ENCODE peak calls at places on chromosomes 12 and 14, in nine cellular contexts. One of them, this sample, is unnamed.

GRCh38 chr12:66074561-66074960 is 56.0 kb downstream of the LLPH start:
- DNase-seq in neural progenitor cell: no peak
- DNase-seq in heart right ventricle: no peak
- DNase-seq in Peyer's patch: no peak
- DNase-seq in CD4-positive, CD25-positive, alpha-beta regulatory T cell: no peak
- DNase-seq in A549: no peak
- DNase-seq in caudate nucleus: no peak
- DNase-seq in CD8-positive, alpha-beta memory T cell: no peak
- DNase-seq in effector memory CD4-positive, alpha-beta T cell: no peak
- DNase-seq in this sample: no peak

GRCh38 chr12:101697930-101698781 is 716 bp downstream of the CHPT1 start:
- DNase-seq in neural progenitor cell: no peak
- DNase-seq in heart right ventricle: peak
- DNase-seq in Peyer's patch: peak
- DNase-seq in CD4-positive, CD25-positive, alpha-beta regulatory T cell: no peak
- DNase-seq in A549: peak
- DNase-seq in caudate nucleus: peak
- DNase-seq in CD8-positive, alpha-beta memory T cell: no peak
- DNase-seq in effector memory CD4-positive, alpha-beta T cell: no peak
- DNase-seq in this sample: peak

GRCh38 chr12:72610854-72611358 is 338.7 kb downstream of the TRHDE start:
- DNase-seq in neural progenitor cell: peak
- DNase-seq in heart right ventricle: no peak
- DNase-seq in Peyer's patch: no peak
- DNase-seq in CD4-positive, CD25-positive, alpha-beta regulatory T cell: no peak
- DNase-seq in A549: no peak
- DNase-seq in caudate nucleus: no peak
- DNase-seq in CD8-positive, alpha-beta memory T cell: no peak
- DNase-seq in effector memory CD4-positive, alpha-beta T cell: no peak
- DNase-seq in this sample: no peak

GRCh38 chr14:21058903-21059302 is 1.3 kb downstream of the RNASE8 start:
- DNase-seq in neural progenitor cell: no peak
- DNase-seq in heart right ventricle: no peak
- DNase-seq in Peyer's patch: no peak
- DNase-seq in CD4-positive, CD25-positive, alpha-beta regulatory T cell: no peak
- DNase-seq in A549: no peak
- DNase-seq in caudate nucleus: no peak
- DNase-seq in CD8-positive, alpha-beta memory T cell: no peak
- DNase-seq in effector memory CD4-positive, alpha-beta T cell: no peak
- DNase-seq in this sample: no peak

GRCh38 chr14:31842905-31843304 is 234.2 kb upstream of the ARHGAP5 start:
- DNase-seq in neural progenitor cell: no peak
- DNase-seq in heart right ventricle: no peak
- DNase-seq in Peyer's patch: no peak
- DNase-seq in CD4-positive, CD25-positive, alpha-beta regulatory T cell: no peak
- DNase-seq in A549: no peak
- DNase-seq in caudate nucleus: no peak
- DNase-seq in CD8-positive, alpha-beta memory T cell: no peak
- DNase-seq in effector memory CD4-positive, alpha-beta T cell: no peak
- DNase-seq in this sample: no peak

GRCh38 chr12:28267920-28268680 is 77.8 kb downstream of the CCDC91 start:
- DNase-seq in neural progenitor cell: no peak
- DNase-seq in heart right ventricle: no peak
- DNase-seq in Peyer's patch: no peak
- DNase-seq in CD4-positive, CD25-positive, alpha-beta regulatory T cell: no peak
- DNase-seq in A549: no peak
- DNase-seq in caudate nucleus: no peak
- DNase-seq in CD8-positive, alpha-beta memory T cell: no peak
- DNase-seq in effector memory CD4-positive, alpha-beta T cell: no peak
- DNase-seq in this sample: no peak

GRCh38 chr14:73743431-73743931 is 29.3 kb upstream of the PNMA1 start:
- DNase-seq in neural progenitor cell: no peak
- DNase-seq in heart right ventricle: no peak
- DNase-seq in Peyer's patch: peak
- DNase-seq in CD4-positive, CD25-positive, alpha-beta regulatory T cell: peak
- DNase-seq in A549: no peak
- DNase-seq in caudate nucleus: peak
- DNase-seq in CD8-positive, alpha-beta memory T cell: peak
- DNase-seq in effector memory CD4-positive, alpha-beta T cell: peak
- DNase-seq in this sample: no peak

GRCh38 chr12:108568653-108569154 is 6.3 kb downstream of the ISCU start:
- DNase-seq in neural progenitor cell: no peak
- DNase-seq in heart right ventricle: no peak
- DNase-seq in Peyer's patch: peak
- DNase-seq in CD4-positive, CD25-positive, alpha-beta regulatory T cell: peak
- DNase-seq in A549: no peak
- DNase-seq in caudate nucleus: no peak
- DNase-seq in CD8-positive, alpha-beta memory T cell: peak
- DNase-seq in effector memory CD4-positive, alpha-beta T cell: peak
- DNase-seq in this sample: no peak

GRCh38 chr14:91108941-91109611 is 4.8 kb upstream of the DGLUCY start:
- DNase-seq in neural progenitor cell: no peak
- DNase-seq in heart right ventricle: no peak
- DNase-seq in Peyer's patch: peak
- DNase-seq in CD4-positive, CD25-positive, alpha-beta regulatory T cell: no peak
- DNase-seq in A549: no peak
- DNase-seq in caudate nucleus: no peak
- DNase-seq in CD8-positive, alpha-beta memory T cell: no peak
- DNase-seq in effector memory CD4-positive, alpha-beta T cell: no peak
- DNase-seq in this sample: no peak

GRCh38 chr14:68552597-68552996 is 240.3 kb downstream of the ZFP36L1 start:
- DNase-seq in neural progenitor cell: no peak
- DNase-seq in heart right ventricle: no peak
- DNase-seq in Peyer's patch: peak
- DNase-seq in CD4-positive, CD25-positive, alpha-beta regulatory T cell: no peak
- DNase-seq in A549: no peak
- DNase-seq in caudate nucleus: no peak
- DNase-seq in CD8-positive, alpha-beta memory T cell: no peak
- DNase-seq in effector memory CD4-positive, alpha-beta T cell: no peak
- DNase-seq in this sample: no peak

DNA sequence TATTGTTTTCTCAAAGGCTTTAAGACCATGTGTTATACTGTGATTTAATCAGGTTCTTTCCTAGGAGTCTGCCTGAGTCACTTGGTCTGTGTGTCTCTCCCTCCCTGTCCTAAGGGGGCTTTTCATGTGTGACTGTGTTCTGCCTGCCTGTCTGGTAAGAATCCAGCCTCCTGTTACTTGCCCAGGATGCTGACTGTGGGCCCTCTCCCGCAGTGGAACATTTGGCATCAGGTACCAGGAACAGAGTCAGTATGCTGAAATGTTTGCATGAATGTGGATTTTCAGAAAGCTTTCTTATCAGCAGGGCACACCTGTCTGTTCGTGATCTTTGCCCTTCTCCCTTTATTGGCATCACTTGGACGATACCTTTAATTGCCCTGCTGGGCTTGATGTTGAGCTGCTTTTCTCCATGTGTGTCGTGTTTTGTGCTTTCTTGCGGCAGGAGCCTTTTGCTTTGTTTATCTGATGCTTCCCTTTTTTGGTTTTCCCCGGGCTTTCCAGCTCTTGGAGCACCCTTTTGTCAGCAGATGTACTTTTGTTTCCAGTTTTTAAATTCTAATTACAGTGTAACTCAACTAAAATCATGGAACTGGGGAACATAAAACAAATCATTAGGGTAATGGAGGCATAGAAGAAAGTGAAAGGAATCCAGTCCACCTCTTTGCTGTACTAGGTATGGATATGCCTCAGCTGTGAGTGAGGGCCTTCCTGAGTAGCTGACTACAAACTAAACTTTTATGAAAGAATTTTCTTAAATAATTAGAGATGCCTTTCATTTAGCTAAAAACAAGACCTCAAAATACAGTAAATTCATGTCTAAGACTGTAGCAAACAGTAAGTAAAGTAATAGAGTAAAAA is 72.5 kb downstream of the TRAF3 start:
- DNase-seq in neural progenitor cell: no peak
- DNase-seq in heart right ventricle: no peak
- DNase-seq in Peyer's patch: no peak
- DNase-seq in CD4-positive, CD25-positive, alpha-beta regulatory T cell: no peak
- DNase-seq in A549: no peak
- DNase-seq in caudate nucleus: no peak
- DNase-seq in CD8-positive, alpha-beta memory T cell: no peak
- DNase-seq in effector memory CD4-positive, alpha-beta T cell: no peak
- DNase-seq in this sample: no peak
- H3K27ac ChIP-seq in neural progenitor cell: peak
- H3K27ac ChIP-seq in heart right ventricle: no peak
- H3K27ac ChIP-seq in Peyer's patch: peak
- H3K27ac ChIP-seq in CD4-positive, CD25-positive, alpha-beta regulatory T cell: no peak
- H3K27ac ChIP-seq in A549: peak
- H3K27ac ChIP-seq in caudate nucleus: peak
- H3K27ac ChIP-seq in CD8-positive, alpha-beta memory T cell: no peak
- H3K27ac ChIP-seq in effector memory CD4-positive, alpha-beta T cell: no peak
- H3K27ac ChIP-seq in this sample: no peak

GRCh38 chr14:81679226-81679625 is 145.6 kb upstream of the SEL1L start:
- DNase-seq in neural progenitor cell: no peak
- DNase-seq in heart right ventricle: no peak
- DNase-seq in Peyer's patch: no peak
- DNase-seq in CD4-positive, CD25-positive, alpha-beta regulatory T cell: no peak
- DNase-seq in A549: no peak
- DNase-seq in caudate nucleus: no peak
- DNase-seq in CD8-positive, alpha-beta memory T cell: no peak
- DNase-seq in effector memory CD4-positive, alpha-beta T cell: no peak
- DNase-seq in this sample: no peak

GRCh38 chr14:81686512-81686911 is 152.9 kb upstream of the SEL1L start:
- DNase-seq in neural progenitor cell: no peak
- DNase-seq in heart right ventricle: no peak
- DNase-seq in Peyer's patch: no peak
- DNase-seq in CD4-positive, CD25-positive, alpha-beta regulatory T cell: no peak
- DNase-seq in A549: no peak
- DNase-seq in caudate nucleus: no peak
- DNase-seq in CD8-positive, alpha-beta memory T cell: no peak
- DNase-seq in effector memory CD4-positive, alpha-beta T cell: no peak
- DNase-seq in this sample: no peak

GRCh38 chr14:81681466-81681865 is 147.8 kb upstream of the SEL1L start:
- DNase-seq in neural progenitor cell: no peak
- DNase-seq in heart right ventricle: no peak
- DNase-seq in Peyer's patch: no peak
- DNase-seq in CD4-positive, CD25-positive, alpha-beta regulatory T cell: no peak
- DNase-seq in A549: no peak
- DNase-seq in caudate nucleus: no peak
- DNase-seq in CD8-positive, alpha-beta memory T cell: no peak
- DNase-seq in effector memory CD4-positive, alpha-beta T cell: no peak
- DNase-seq in this sample: no peak

GRCh38 chr14:81684696-81685095 is 151.0 kb upstream of the SEL1L start:
- DNase-seq in neural progenitor cell: no peak
- DNase-seq in heart right ventricle: no peak
- DNase-seq in Peyer's patch: no peak
- DNase-seq in CD4-positive, CD25-positive, alpha-beta regulatory T cell: no peak
- DNase-seq in A549: no peak
- DNase-seq in caudate nucleus: no peak
- DNase-seq in CD8-positive, alpha-beta memory T cell: no peak
- DNase-seq in effector memory CD4-positive, alpha-beta T cell: no peak
- DNase-seq in this sample: no peak

GRCh38 chr14:81682134-81682533 is 148.5 kb upstream of the SEL1L start:
- DNase-seq in neural progenitor cell: no peak
- DNase-seq in heart right ventricle: no peak
- DNase-seq in Peyer's patch: no peak
- DNase-seq in CD4-positive, CD25-positive, alpha-beta regulatory T cell: no peak
- DNase-seq in A549: no peak
- DNase-seq in caudate nucleus: no peak
- DNase-seq in CD8-positive, alpha-beta memory T cell: no peak
- DNase-seq in effector memory CD4-positive, alpha-beta T cell: no peak
- DNase-seq in this sample: no peak
- H3K27ac ChIP-seq in neural progenitor cell: no peak
- H3K27ac ChIP-seq in heart right ventricle: no peak
- H3K27ac ChIP-seq in Peyer's patch: no peak
- H3K27ac ChIP-seq in CD4-positive, CD25-positive, alpha-beta regulatory T cell: no peak
- H3K27ac ChIP-seq in A549: no peak
- H3K27ac ChIP-seq in caudate nucleus: no peak
- H3K27ac ChIP-seq in CD8-positive, alpha-beta memory T cell: no peak
- H3K27ac ChIP-seq in effector memory CD4-positive, alpha-beta T cell: no peak
- H3K27ac ChIP-seq in this sample: no peak

DNA sequence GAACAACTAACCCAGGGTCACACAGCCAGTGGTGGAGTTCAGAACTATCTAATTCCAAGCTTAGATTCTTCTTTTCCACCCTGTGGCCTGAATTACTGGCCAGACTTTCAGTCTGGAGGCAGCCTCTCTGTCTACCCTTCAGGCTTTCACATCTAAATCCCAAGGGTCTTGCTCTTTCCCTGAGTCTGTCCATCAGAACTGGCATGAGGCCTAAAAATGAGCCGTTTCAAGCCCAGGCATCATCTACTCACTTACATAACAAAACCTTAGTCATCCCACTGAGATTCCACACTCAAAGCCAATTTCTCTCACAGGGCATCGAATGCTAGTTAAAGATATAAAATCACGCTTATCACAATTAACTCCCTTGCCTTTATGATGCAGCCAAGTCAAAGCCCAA is 1.3 kb upstream of the PTGDR start:
- DNase-seq in neural progenitor cell: no peak
- DNase-seq in heart right ventricle: no peak
- DNase-seq in Peyer's patch: no peak
- DNase-seq in CD4-positive, CD25-positive, alpha-beta regulatory T cell: no peak
- DNase-seq in A549: no peak
- DNase-seq in caudate nucleus: no peak
- DNase-seq in CD8-positive, alpha-beta memory T cell: no peak
- DNase-seq in effector memory CD4-positive, alpha-beta T cell: no peak
- DNase-seq in this sample: no peak
- H3K27ac ChIP-seq in neural progenitor cell: no peak
- H3K27ac ChIP-seq in heart right ventricle: peak
- H3K27ac ChIP-seq in Peyer's patch: no peak
- H3K27ac ChIP-seq in CD4-positive, CD25-positive, alpha-beta regulatory T cell: no peak
- H3K27ac ChIP-seq in A549: no peak
- H3K27ac ChIP-seq in caudate nucleus: no peak
- H3K27ac ChIP-seq in CD8-positive, alpha-beta memory T cell: no peak
- H3K27ac ChIP-seq in effector memory CD4-positive, alpha-beta T cell: no peak
- H3K27ac ChIP-seq in this sample: no peak

GRCh38 chr12:95810411-95810810 is 19.8 kb upstream of the NTN4 start:
- DNase-seq in neural progenitor cell: no peak
- DNase-seq in heart right ventricle: no peak
- DNase-seq in Peyer's patch: no peak
- DNase-seq in CD4-positive, CD25-positive, alpha-beta regulatory T cell: no peak
- DNase-seq in A549: no peak
- DNase-seq in caudate nucleus: no peak
- DNase-seq in CD8-positive, alpha-beta memory T cell: no peak
- DNase-seq in effector memory CD4-positive, alpha-beta T cell: no peak
- DNase-seq in this sample: no peak

GRCh38 chr12:95805864-95806669 is 15.5 kb upstream of the NTN4 start:
- DNase-seq in neural progenitor cell: no peak
- DNase-seq in heart right ventricle: no peak
- DNase-seq in Peyer's patch: no peak
- DNase-seq in CD4-positive, CD25-positive, alpha-beta regulatory T cell: no peak
- DNase-seq in A549: peak
- DNase-seq in caudate nucleus: no peak
- DNase-seq in CD8-positive, alpha-beta memory T cell: peak
- DNase-seq in effector memory CD4-positive, alpha-beta T cell: peak
- DNase-seq in this sample: no peak

GRCh38 chr12:95808146-95808545 is 17.6 kb upstream of the NTN4 start:
- DNase-seq in neural progenitor cell: no peak
- DNase-seq in heart right ventricle: no peak
- DNase-seq in Peyer's patch: no peak
- DNase-seq in CD4-positive, CD25-positive, alpha-beta regulatory T cell: no peak
- DNase-seq in A549: no peak
- DNase-seq in caudate nucleus: no peak
- DNase-seq in CD8-positive, alpha-beta memory T cell: no peak
- DNase-seq in effector memory CD4-positive, alpha-beta T cell: no peak
- DNase-seq in this sample: no peak

GRCh38 chr12:95804296-95804695 is 13.7 kb upstream of the NTN4 start:
- DNase-seq in neural progenitor cell: no peak
- DNase-seq in heart right ventricle: no peak
- DNase-seq in Peyer's patch: no peak
- DNase-seq in CD4-positive, CD25-positive, alpha-beta regulatory T cell: no peak
- DNase-seq in A549: no peak
- DNase-seq in caudate nucleus: no peak
- DNase-seq in CD8-positive, alpha-beta memory T cell: no peak
- DNase-seq in effector memory CD4-positive, alpha-beta T cell: no peak
- DNase-seq in this sample: no peak

GRCh38 chr12:95809000-95809680 is 18.6 kb upstream of the NTN4 start:
- DNase-seq in neural progenitor cell: no peak
- DNase-seq in heart right ventricle: no peak
- DNase-seq in Peyer's patch: no peak
- DNase-seq in CD4-positive, CD25-positive, alpha-beta regulatory T cell: no peak
- DNase-seq in A549: no peak
- DNase-seq in caudate nucleus: no peak
- DNase-seq in CD8-positive, alpha-beta memory T cell: no peak
- DNase-seq in effector memory CD4-positive, alpha-beta T cell: no peak
- DNase-seq in this sample: no peak
- H3K27ac ChIP-seq in neural progenitor cell: no peak
- H3K27ac ChIP-seq in heart right ventricle: no peak
- H3K27ac ChIP-seq in Peyer's patch: no peak
- H3K27ac ChIP-seq in CD4-positive, CD25-positive, alpha-beta regulatory T cell: no peak
- H3K27ac ChIP-seq in A549: peak
- H3K27ac ChIP-seq in caudate nucleus: no peak
- H3K27ac ChIP-seq in CD8-positive, alpha-beta memory T cell: no peak
- H3K27ac ChIP-seq in effector memory CD4-positive, alpha-beta T cell: no peak
- H3K27ac ChIP-seq in this sample: no peak

This sample was measured in substantia nigra.